ENCODE peak calls at places on chromosomes 6 and 20, in six cellular contexts. P is globus pallidus, R is endothelial cell, U is ELF-1, B is NCI-H2081, M is pulmonary artery endothelial cell. J is an unnamed sample.

GRCh38 chr6:16766043-16766521 is 4.8 kb upstream of the ATXN1 start:
- DNase-seq in U (no peak), M (no peak), B (no peak), P (no peak), R (no peak), J (no peak)

GRCh38 chr20:53872561-53873248 is 197.7 kb downstream of the BCAS1 start:
- DNase-seq in P (no peak), R (no peak), U (no peak), M (no peak), B (no peak), J (peak)

GRCh38 chr6:142945071-142945445 is at the start of gene HIVEP2:
- DNase-seq in P (peak), M (no peak), U (peak), R (peak), B (peak), J (peak)

GRCh38 chr6:43242908-43243648 is at the start of gene TTBK1:
- DNase-seq in U (no peak), P (peak), R (no peak), B (peak), M (no peak), J (no peak)

GRCh38 chr6:378958-379366 is 12.6 kb upstream of the IRF4 start:
- DNase-seq in U (no peak), R (no peak), P (no peak), B (no peak), M (no peak), J (no peak)

GRCh38 chr6:14489445-14489844 is 371.9 kb downstream of the CD83 start:
- DNase-seq in U (no peak), R (no peak), M (no peak), P (no peak), B (no peak), J (no peak)

GRCh38 chr20:17816804-17817590 is 117.2 kb downstream of the BANF2 start:
- DNase-seq in M (no peak), R (no peak), U (no peak), P (no peak), B (no peak), J (no peak)

GRCh38 chr6:109008537-109008950 is 86.1 kb downstream of the SESN1 start:
- DNase-seq in B (peak), R (no peak), U (no peak), M (no peak), P (peak), J (no peak)

GRCh38 chr20:47857142-47857993 is 72.1 kb upstream of the SULF2 start:
- DNase-seq in B (no peak), R (no peak), M (no peak), U (peak), P (no peak), J (peak)

GRCh38 chr6:40336986-40337780 is 250.0 kb downstream of the LRFN2 start:
- DNase-seq in M (no peak), R (no peak), B (no peak), P (no peak), U (no peak), J (no peak)

GRCh38 chr6:97697450-97697849 is 414.4 kb upstream of the MMS22L start:
- DNase-seq in U (no peak), B (no peak), M (no peak), R (no peak), P (no peak), J (no peak)

GRCh38 chr20:47843886-47844567 is 58.7 kb upstream of the SULF2 start:
- DNase-seq in B (no peak), M (no peak), P (no peak), R (no peak), U (peak), J (no peak)

GRCh38 chr6:127277878-127278843 is 11.5 kb downstream of the RNF146 start:
- DNase-seq in P (no peak), M (no peak), R (no peak), B (no peak), U (no peak), J (no peak)

GRCh38 chr6:106939848-106940247 is 34.7 kb downstream of the CD24 start:
- DNase-seq in M (no peak), U (no peak), R (no peak), P (peak), B (no peak), J (peak)

GRCh38 chr20:43721429-43722152 is 5.2 kb downstream of the GTSF1L start:
- DNase-seq in M (no peak), U (no peak), B (peak), P (no peak), R (no peak), J (peak)

GRCh38 chr6:75210885-75211739 is 5.3 kb upstream of the COL12A1 start:
- DNase-seq in M (no peak), R (peak), B (peak), P (peak), U (no peak), J (peak)

GRCh38 chr6:75791881-75792280 is 42.8 kb downstream of the MYO6 start:
- DNase-seq in P (peak), B (no peak), R (no peak), M (peak), U (no peak), J (no peak)

GRCh38 chr6:75282706-75283105 is 1.9 kb downstream of the TMEM30A start:
- DNase-seq in P (no peak), U (no peak), M (no peak), B (no peak), R (no peak), J (no peak)